ENCODE peak calls at places on chromosomes 1 and 21, in ten cellular contexts. N is lower lobe of right lung, O is fibroblast of lung, U is cardiac muscle cell, P is uterus, Z is ovary, L is AG09319, C is PC-3, D is GM10248, S is pancreas. J is an unnamed sample.

GRCh38 chr1:63864224-63864623 is 90.4 kb downstream of the ROR1 start:
- DNase-seq in S (no peak), D (no peak), L (no peak), O (peak; percentile 48), N (no peak), C (peak; percentile 96), Z (no peak), U (no peak), P (no peak), J (no peak)

GRCh38 chr21:36780861-36781260 is 81.9 kb downstream of the SIM2 start:
- DNase-seq in S (no peak), D (no peak), N (no peak), O (no peak), P (no peak), Z (no peak), C (peak; percentile 66), U (no peak), L (no peak), J (no peak)

GRCh38 chr1:24468605-24469004 is 34.0 kb upstream of the RCAN3 start:
- DNase-seq in L (no peak), S (no peak), C (no peak), U (no peak), O (no peak), P (no peak), D (no peak), N (no peak), Z (no peak), J (no peak)

GRCh38 chr1:169507413-169507812 is 21.7 kb upstream of the SLC19A2 start:
- DNase-seq in N (no peak), U (no peak), Z (no peak), P (no peak), S (no peak), L (no peak), D (no peak), O (no peak), C (no peak), J (no peak)

GRCh38 chr1:106603616-106604015 is 452.9 kb upstream of the PRMT6 start:
- DNase-seq in N (no peak), O (no peak), U (no peak), P (no peak), L (no peak), S (no peak), Z (no peak), D (no peak), C (no peak), J (no peak)

GRCh38 chr1:87154351-87154750 is 174.3 kb upstream of the LMO4 start:
- DNase-seq in S (no peak), O (no peak), P (no peak), N (peak; percentile 58), Z (no peak), C (no peak), L (no peak), U (no peak), D (no peak), J (no peak)

GRCh38 chr1:1264868-1265272 is 8.8 kb downstream of the UBE2J2 start:
- DNase-seq in O (peak; percentile 97), N (no peak), P (no peak), L (peak; percentile 88), S (no peak), D (no peak), U (no peak), C (peak; percentile 100), Z (no peak), J (no peak)

GRCh38 chr1:26472330-26472900 is at the start of gene HMGN2:
- DNase-seq in S (peak; percentile 89), Z (peak; percentile 95), D (peak; percentile 86), L (peak; percentile 63), O (peak; percentile 87), U (peak; percentile 88), P (peak; percentile 91), N (peak; percentile 93), C (peak; percentile 87), J (peak; percentile 88)

GRCh38 chr1:201970334-201971159 is 11.9 kb upstream of the RNPEP start:
- DNase-seq in Z (no peak), C (no peak), S (no peak), P (no peak), L (no peak), O (no peak), U (no peak), N (no peak), D (no peak), J (no peak)

GRCh38 chr1:17725084-17725718 is 29.9 kb upstream of the ACTL8 start:
- DNase-seq in Z (no peak), P (no peak), D (no peak), C (peak; percentile 8), U (no peak), L (no peak), S (no peak), N (no peak), O (no peak), J (no peak)

DNA sequence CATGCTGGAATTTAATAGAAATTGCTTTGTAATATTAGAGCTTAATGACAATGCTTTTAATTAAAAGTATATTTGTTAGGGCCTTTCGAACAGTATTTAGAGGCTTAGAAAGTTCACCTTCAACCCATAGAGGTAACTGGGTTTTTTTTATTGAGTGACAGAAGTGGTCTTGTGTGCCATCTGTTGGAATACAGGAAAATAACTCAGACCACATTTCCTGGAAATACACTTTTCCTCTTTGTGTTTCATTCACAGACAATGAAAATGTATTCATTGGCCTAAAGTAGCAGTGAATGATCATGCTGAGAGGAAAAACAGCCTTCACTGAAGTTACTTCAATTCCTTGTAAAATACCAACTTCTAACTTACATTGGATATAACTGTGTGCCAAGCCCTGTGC is 83.6 kb upstream of the L1TD1 start:
- DNase-seq in P (no peak), C (no peak), O (no peak), L (no peak), Z (no peak), S (no peak), U (no peak), N (no peak), D (no peak), J (no peak)
- TF ChIP-seq CTCF in P (no peak), C (peak; percentile 42), O (no peak), L (no peak), Z (no peak), S (no peak), U (no peak), N (no peak), D (no peak), J (no peak)

GRCh38 chr1:28173151-28173979 is 3.1 kb downstream of the PTAFR start:
- DNase-seq in S (no peak), O (peak; percentile 28), Z (no peak), P (no peak), U (peak; percentile 21), L (no peak), D (no peak), N (peak; percentile 22), C (no peak), J (no peak)

GRCh38 chr1:28180310-28181305 is 4.1 kb upstream of the PTAFR start:
- DNase-seq in N (peak; percentile 41), D (no peak), U (no peak), L (no peak), Z (no peak), O (no peak), C (no peak), S (no peak), P (no peak), J (no peak)

GRCh38 chr1:28173980-28174297 is 2.6 kb downstream of the PTAFR start:
- DNase-seq in Z (no peak), U (no peak), O (no peak), S (no peak), C (no peak), D (no peak), P (no peak), N (peak; percentile 43), L (no peak), J (no peak)

GRCh38 chr1:28178690-28179485 is 2.4 kb upstream of the PTAFR start:
- DNase-seq in O (no peak), S (no peak), U (no peak), C (no peak), Z (no peak), L (no peak), N (peak; percentile 11), P (no peak), D (no peak), J (no peak)

DNA sequence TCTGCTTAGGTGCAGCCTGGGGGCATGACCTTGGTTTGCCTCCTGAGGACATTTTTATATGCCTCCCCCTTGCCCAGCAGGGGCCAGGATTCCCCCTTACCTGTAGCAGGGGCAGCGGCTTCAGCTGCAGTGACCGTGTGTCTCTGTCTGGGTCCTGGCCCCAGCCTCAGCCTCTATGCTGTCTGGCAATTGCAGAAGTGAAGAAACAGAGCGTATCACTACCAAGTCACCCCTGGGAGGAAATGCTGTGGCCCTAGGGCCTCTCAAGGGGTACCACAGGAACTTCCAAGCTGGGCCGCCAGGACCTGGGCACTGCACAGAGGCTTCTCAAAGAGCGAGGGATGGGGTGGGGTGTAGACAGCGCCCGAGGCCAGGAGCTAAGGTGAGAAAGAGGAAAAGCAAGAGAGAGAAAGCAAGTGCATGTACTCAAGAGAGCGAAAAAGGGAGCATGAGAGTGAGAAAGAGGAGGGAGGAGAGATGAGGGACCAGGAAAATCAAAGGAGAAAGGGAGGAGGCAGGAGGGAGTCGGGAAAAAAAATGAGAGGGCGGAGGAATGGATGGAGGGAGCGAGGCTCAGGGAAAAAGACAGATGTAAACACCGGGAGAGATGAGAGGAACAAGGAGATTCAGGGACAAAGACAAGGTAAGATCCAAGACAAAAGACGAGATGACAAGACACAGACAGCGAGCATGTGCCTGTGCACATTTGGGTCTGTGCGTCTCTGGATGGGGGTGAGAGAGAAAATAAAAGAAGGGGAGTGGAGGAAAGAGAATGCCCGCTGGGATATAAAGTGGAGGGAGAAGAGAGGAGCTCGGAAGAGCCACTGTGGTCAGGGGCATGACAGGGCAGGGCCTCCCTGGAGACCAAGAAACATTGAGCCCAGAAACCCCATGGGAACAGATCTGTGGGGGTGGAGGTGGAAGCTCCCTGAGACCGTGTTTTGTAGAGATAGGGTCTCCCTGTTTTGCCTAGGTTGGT is at the start of gene PTAFR:
- DNase-seq in D (peak; percentile 63), N (peak; percentile 76), L (no peak), S (no peak), Z (no peak), P (no peak), O (no peak), U (no peak), C (no peak), J (peak; percentile 46)
- TF ChIP-seq CTCF in D (no peak), N (no peak), L (no peak), S (no peak), Z (no peak), P (no peak), O (no peak), U (no peak), C (no peak), J (no peak)

GRCh38 chr1:68758666-68759209 is 261.9 kb upstream of the DEPDC1 start:
- DNase-seq in U (no peak), N (no peak), L (no peak), O (no peak), D (no peak), P (no peak), S (no peak), Z (no peak), C (no peak), J (no peak)
- TF ChIP-seq CTCF in U (no peak), N (no peak), L (no peak), O (no peak), D (no peak), P (no peak), S (no peak), Z (no peak), C (no peak), J (no peak)

DNA sequence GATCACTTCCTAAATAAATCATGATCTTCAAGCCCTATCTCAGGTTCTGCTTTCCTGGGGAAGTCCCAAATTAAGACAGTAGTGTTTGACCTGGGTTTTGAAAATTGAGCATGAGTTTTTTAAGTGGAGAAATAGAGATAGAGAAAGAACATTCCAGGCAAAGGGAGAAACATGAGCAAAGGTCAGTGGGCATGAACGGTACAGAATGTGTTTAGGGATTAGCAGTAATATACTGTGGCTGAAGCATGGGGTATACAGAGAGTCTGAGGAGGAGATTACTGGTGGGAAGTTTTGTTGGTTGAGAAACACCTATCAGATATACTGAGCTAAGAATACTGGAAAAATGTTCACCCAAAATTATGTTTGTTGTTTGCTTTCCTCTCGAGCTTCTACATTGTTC is 15.2 kb upstream of the MYSM1 start:
- DNase-seq in U (no peak), L (no peak), D (no peak), N (no peak), Z (no peak), S (no peak), P (no peak), O (no peak), C (no peak), J (no peak)
- TF ChIP-seq CTCF in U (no peak), L (no peak), D (no peak), N (no peak), Z (no peak), S (no peak), P (no peak), O (no peak), C (no peak), J (no peak)